ENCODE peak calls at places on chromosomes 11 and 22, in nine cellular contexts. B is tibial nerve; A is activated naive CD4-positive, alpha-beta T cell treated with anti-CD3 and anti-CD28 coated beads, Interleukin-2, amount 10 ng/mL, durations not matched to agents 7 days and 5 days; D is AG09309; L is bronchial epithelial cell; M is GM12878; N is aorta; S is head of caudate nucleus; R is PC-9. T is an unnamed sample.
A peak's percentile ranks its signal among the peaks of the same experiment; 100 is the strongest.

GRCh38 chr22:48806227-48806781 is 1021.4 kb downstream of the BRD1 start:
- DNase-seq in L (no peak), S (no peak), D (no peak), B (no peak), N (no peak), A (no peak), M (no peak), R (no peak), T (no peak)

GRCh38 chr22:32776800-32777199 is 24.7 kb upstream of the TIMP3 start:
- DNase-seq in A (no peak), M (no peak), B (no peak), N (no peak), R (no peak), L (no peak), S (no peak), D (no peak), T (no peak)

GRCh38 chr11:76184551-76184993 is 21.7 kb downstream of the WNT11 start:
- DNase-seq in S (no peak), M (no peak), D (no peak), A (no peak), R (peak; percentile 39), N (no peak), L (no peak), B (no peak), T (no peak)

GRCh38 chr22:48807155-48807554 is 1020.5 kb downstream of the BRD1 start:
- DNase-seq in R (no peak), N (no peak), L (no peak), D (no peak), M (no peak), S (peak; percentile 61), B (no peak), A (no peak), T (no peak)

GRCh38 chr11:1827095-1827797 is 7.5 kb upstream of the SYT8 start:
- DNase-seq in D (peak; percentile 41), L (peak; percentile 64), B (peak; percentile 38), R (peak; percentile 78), M (no peak), A (no peak), S (peak; percentile 71), N (peak; percentile 91), T (peak; percentile 28)

GRCh38 chr22:46602025-46602424 is 18.2 kb upstream of the GRAMD4 start:
- DNase-seq in B (no peak), M (no peak), N (peak; percentile 77), R (no peak), S (no peak), A (no peak), L (no peak), D (no peak), T (no peak)

GRCh38 chr11:18192988-18193387 is 20.4 kb downstream of the MRGPRX4 start:
- DNase-seq in S (no peak), A (no peak), L (no peak), D (no peak), R (no peak), B (no peak), M (peak; percentile 7), N (no peak), T (no peak)

GRCh38 chr22:40403141-40403540 is 32.7 kb downstream of the SGSM3 start:
- DNase-seq in D (no peak), L (no peak), R (no peak), M (no peak), S (no peak), B (no peak), A (no peak), N (no peak), T (no peak)

T was measured in fibroblast of mammary gland.